ENCODE peak calls at places on chromosomes 2 and 18, in eight cellular contexts. Y is psoas muscle, D is hepatocyte, K is PC-3, E is endodermal cell, S is HCT116, J is mammary epithelial cell, U is thoracic aorta. N is an unnamed sample.

GRCh38 chr18:12377556-12378553 is 828 bp upstream of the AFG3L2 start:
- DNase-seq in S (no peak), J (no peak), U (no peak), D (peak; percentile 100), K (no peak), E (peak; percentile 60), Y (no peak), N (no peak)

GRCh38 chr2:216188956-216189355 is 79.8 kb downstream of the XRCC5 start:
- DNase-seq in U (no peak), Y (no peak), E (no peak), K (peak; percentile 48), S (no peak), J (peak; percentile 85), D (no peak), N (no peak)

GRCh38 chr2:205556841-205557539 is 125.3 kb upstream of the NRP2 start:
- DNase-seq in U (no peak), K (no peak), J (no peak), E (peak; percentile 76), S (no peak), D (no peak), Y (no peak), N (peak; percentile 71)

GRCh38 chr2:96159084-96159830 is 14.0 kb upstream of the DUSP2 start:
- DNase-seq in U (no peak), Y (no peak), E (peak; percentile 52), S (no peak), K (no peak), D (no peak), J (no peak), N (no peak)

GRCh38 chr2:43159797-43160196 is 66.6 kb downstream of the ZFP36L2 start:
- DNase-seq in U (no peak), J (peak; percentile 54), E (no peak), D (no peak), K (no peak), S (no peak), Y (no peak), N (no peak)

GRCh38 chr2:105842555-105842954 is 97.8 kb downstream of the NCK2 start:
- DNase-seq in U (no peak), S (no peak), E (no peak), Y (no peak), D (no peak), J (no peak), K (no peak), N (no peak)

GRCh38 chr2:196284901-196285589 is 113.7 kb upstream of the STK17B start:
- DNase-seq in J (no peak), Y (no peak), K (no peak), D (no peak), S (no peak), E (no peak), U (no peak), N (no peak)

GRCh38 chr18:80167947-80168745 is 59.1 kb downstream of the ADNP2 start:
- DNase-seq in J (no peak), E (no peak), D (no peak), U (no peak), S (no peak), Y (no peak), K (no peak), N (no peak)

GRCh38 chr2:177665328-177665727 is 272.8 kb downstream of the AGPS start:
- DNase-seq in E (no peak), U (no peak), Y (no peak), J (no peak), K (no peak), D (no peak), S (no peak), N (no peak)

GRCh38 chr2:177658309-177658708 is 265.7 kb downstream of the AGPS start:
- DNase-seq in D (no peak), U (no peak), K (no peak), Y (no peak), J (no peak), S (no peak), E (no peak), N (no peak)

GRCh38 chr2:177666408-177666807 is 273.8 kb downstream of the AGPS start:
- DNase-seq in S (no peak), Y (no peak), K (no peak), E (no peak), J (peak; percentile 15), D (no peak), U (no peak), N (no peak)

GRCh38 chr2:177665948-177666347 is 273.4 kb downstream of the AGPS start:
- DNase-seq in U (no peak), D (no peak), S (no peak), J (no peak), Y (no peak), K (no peak), E (no peak), N (no peak)

DNA sequence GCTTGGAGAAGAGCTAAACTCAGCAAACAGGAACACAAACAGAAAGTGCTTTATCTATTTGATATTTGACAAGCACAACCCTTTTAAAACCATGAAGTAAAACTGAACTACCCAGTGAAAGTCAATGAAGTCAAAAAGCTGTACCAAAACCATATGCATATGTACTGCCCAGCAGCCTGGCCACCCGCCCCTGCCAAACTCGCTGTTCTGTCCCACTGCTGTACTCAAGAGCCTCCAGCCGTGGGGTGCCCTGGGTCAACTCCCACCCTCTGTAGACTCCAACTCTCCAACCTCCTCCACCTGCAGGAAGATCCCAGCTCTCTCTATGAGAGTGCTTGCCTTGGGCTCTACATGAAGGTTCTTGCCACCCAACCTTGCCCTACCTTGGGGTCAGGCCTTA is 268.2 kb downstream of the AGPS start:
- DNase-seq in Y (no peak), J (no peak), K (no peak), S (no peak), E (no peak), D (no peak), U (no peak), N (no peak)
- H3K27me3 ChIP-seq in Y (no peaks in the 10 kb centered on the region), J (peaks cover 1% of the 10 kb centered on the region), K (peaks cover 47% of the 10 kb centered on the region), S (no peaks in the 10 kb centered on the region), E (peaks cover 45% of the 10 kb centered on the region), D (no peaks in the 10 kb centered on the region), U (no peaks in the 10 kb centered on the region), N (no peaks in the 10 kb centered on the region)

GRCh38 chr18:48851563-48851962 is 99.2 kb downstream of the SMAD7 start:
- DNase-seq in J (no peak), Y (no peak), U (no peak), D (no peak), E (peak; percentile 67), S (no peak), K (no peak), N (peak; percentile 41)

GRCh38 chr18:48850891-48851302 is 99.9 kb downstream of the SMAD7 start:
- DNase-seq in J (no peak), D (no peak), Y (no peak), U (no peak), K (no peak), E (peak; percentile 78), S (no peak), N (no peak)

GRCh38 chr18:48846423-48846932 is 104.3 kb downstream of the SMAD7 start:
- DNase-seq in E (no peak), K (no peak), Y (no peak), D (no peak), U (no peak), J (no peak), S (no peak), N (no peak)

GRCh38 chr18:48847807-48848486 is 102.8 kb downstream of the SMAD7 start:
- DNase-seq in K (no peak), S (no peak), J (no peak), D (no peak), E (no peak), Y (peak; percentile 48), U (no peak), N (no peak)

DNA sequence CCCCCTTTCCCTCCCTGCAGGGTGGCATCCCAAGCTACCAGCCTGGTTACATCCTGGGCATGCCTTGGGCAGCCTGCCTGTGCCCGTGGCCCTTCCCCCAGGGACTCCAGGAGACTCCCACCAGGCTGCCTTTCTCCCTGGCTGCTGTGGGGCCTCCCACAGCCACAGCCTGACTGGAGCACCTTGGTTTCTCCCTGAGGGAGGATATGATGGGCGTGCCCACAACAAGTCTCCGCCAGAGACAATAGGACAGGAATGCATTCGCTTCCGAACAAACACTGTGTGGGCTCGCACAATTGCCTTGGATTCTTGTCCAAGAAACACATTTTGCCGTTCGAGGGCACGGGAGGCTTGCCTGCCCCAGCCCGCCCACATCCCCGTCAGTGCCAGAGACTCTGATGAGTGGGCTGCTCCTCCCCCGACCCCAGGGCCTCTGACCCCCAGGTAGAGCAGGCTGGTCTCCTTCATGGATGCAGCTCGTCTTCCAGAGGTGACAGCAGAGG is 102.1 kb downstream of the SMAD7 start:
- DNase-seq in J (peak; percentile 84), S (no peak), E (no peak), U (no peak), Y (no peak), D (no peak), K (no peak), N (no peak)
- H3K4me1 ChIP-seq in J (peaks cover 26% of the 10 kb centered on the region), S (peaks cover 3% of the 10 kb centered on the region), E (peaks cover 14% of the 10 kb centered on the region), U (peaks cover 23% of the 10 kb centered on the region), Y (peaks cover 24% of the 10 kb centered on the region), D (peaks cover 46% of the 10 kb centered on the region), K (no peaks in the 10 kb centered on the region), N (peaks cover 23% of the 10 kb centered on the region)

GRCh38 chr2:174593574-174594203 is 3.9 kb downstream of the WIPF1 start:
- DNase-seq in K (peak; percentile 40), J (peak; percentile 48), U (no peak), E (no peak), S (no peak), Y (no peak), D (no peak), N (no peak)

GRCh38 chr2:174596994-174597346 is 634 bp downstream of the WIPF1 start:
- DNase-seq in Y (no peak), E (no peak), K (no peak), S (no peak), J (no peak), U (no peak), D (no peak), N (no peak)

GRCh38 chr2:174595904-174596397 is 1.7 kb downstream of the WIPF1 start:
- DNase-seq in K (no peak), E (no peak), J (no peak), S (no peak), U (no peak), Y (no peak), D (no peak), N (no peak)

GRCh38 chr2:174594451-174594850 is 3.2 kb downstream of the WIPF1 start:
- DNase-seq in K (no peak), E (no peak), J (no peak), U (no peak), S (no peak), Y (no peak), D (no peak), N (no peak)

GRCh38 chr2:174595415-174595814 is 2.2 kb downstream of the WIPF1 start:
- DNase-seq in J (no peak), S (no peak), E (no peak), D (no peak), Y (no peak), K (no peak), U (no peak), N (no peak)
- H3K4me3 ChIP-seq in J (no peak overlapping the region), S (no peak overlapping the region), E (no peak overlapping the region), D (no peak overlapping the region), Y (peak overlapping the region; percentile 23), K (no peak overlapping the region), U (peak overlapping the region; percentile 59), N (no peak overlapping the region)

GRCh38 chr18:57983965-57984364 is 60.1 kb upstream of the NEDD4L start:
- DNase-seq in K (no peak), D (no peak), Y (no peak), S (no peak), J (no peak), E (no peak), U (no peak), N (no peak)

GRCh38 chr18:57981629-57982028 is 62.4 kb upstream of the NEDD4L start:
- DNase-seq in K (no peak), D (no peak), S (no peak), E (no peak), Y (no peak), J (no peak), U (no peak), N (no peak)

GRCh38 chr18:57982372-57983021 is 61.5 kb upstream of the NEDD4L start:
- DNase-seq in Y (no peak), U (no peak), J (no peak), E (no peak), K (no peak), S (no peak), D (no peak), N (no peak)

GRCh38 chr18:57983472-57983871 is 60.6 kb upstream of the NEDD4L start:
- DNase-seq in J (no peak), U (no peak), E (no peak), K (no peak), S (no peak), D (no peak), Y (no peak), N (no peak)

DNA sequence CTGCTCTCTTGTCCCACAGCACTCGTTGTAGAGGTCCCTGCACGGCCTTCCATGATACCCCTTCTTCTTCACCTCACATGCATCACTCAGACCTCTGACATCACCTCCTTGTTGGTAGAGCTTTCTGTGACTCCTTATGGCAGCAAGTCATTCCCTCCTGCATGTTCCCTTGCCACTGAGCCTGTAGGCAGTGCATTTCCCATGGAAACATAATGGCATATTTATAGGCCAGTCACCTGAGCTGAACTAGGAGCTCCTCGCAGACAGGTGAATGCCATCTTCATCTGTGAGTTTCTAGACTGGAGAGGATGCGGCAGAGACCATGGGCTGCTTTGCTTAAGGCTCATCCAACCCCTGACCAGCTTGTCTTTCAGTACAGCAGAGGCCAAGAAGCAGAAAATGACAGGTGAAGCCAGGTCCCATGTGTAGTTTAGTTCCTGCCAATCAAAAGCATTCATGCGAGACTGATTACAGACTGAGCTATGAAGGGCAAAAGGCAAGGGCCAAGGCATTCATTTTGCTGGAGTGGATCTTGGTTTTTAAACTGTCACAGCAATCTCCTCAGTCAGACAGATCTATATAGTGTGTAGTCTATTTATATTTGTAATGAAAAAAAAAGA is 59.4 kb upstream of the NEDD4L start:
- DNase-seq in E (no peak), J (no peak), S (no peak), Y (no peak), D (no peak), K (no peak), U (no peak), N (no peak)
- H3K27me3 ChIP-seq in E (peaks cover 5% of the 10 kb centered on the region), J (no peaks in the 10 kb centered on the region), S (no peaks in the 10 kb centered on the region), Y (no peaks in the 10 kb centered on the region), D (no peaks in the 10 kb centered on the region), K (no peaks in the 10 kb centered on the region), U (no peaks in the 10 kb centered on the region), N (no peaks in the 10 kb centered on the region)

N was measured in BE2C.